ENCODE peak calls at places on chromosomes 1 and 21, in ten cellular contexts. R is mesothelial cell of epicardium, T is H1, E is GM12878, D is transverse colon, P is GM12865, A is tibial nerve, O is endothelial cell, U is CD14-positive monocyte, V is MCF 10A. B is an unnamed sample.
A peak's percentile ranks its signal among the peaks of the same experiment; 100 is the strongest.

GRCh38 chr1:156549390-156549789 is 23.0 kb downstream of the IQGAP3 start:
- DNase-seq in T (no peak), E (no peak), D (no peak), A (no peak), V (no peak), O (no peak), U (no peak), R (no peak), P (no peak), B (no peak)

GRCh38 chr1:47031059-47031458 is 7.6 kb downstream of the CYP4X1 start:
- DNase-seq in E (no peak), T (no peak), D (no peak), A (no peak), V (peak; percentile 97), P (no peak), U (no peak), R (no peak), O (no peak), B (no peak)

GRCh38 chr1:205013683-205014367 is 29.2 kb upstream of the CNTN2 start:
- DNase-seq in R (no peak), D (no peak), A (no peak), T (no peak), V (peak; percentile 45), O (no peak), E (no peak), U (no peak), P (no peak), B (no peak)

GRCh38 chr1:68294354-68295066 is 62.2 kb upstream of the WLS start:
- DNase-seq in A (no peak), U (no peak), V (no peak), P (no peak), R (no peak), E (no peak), O (no peak), D (no peak), T (no peak), B (no peak)

GRCh38 chr1:119181236-119181635 is 40.8 kb upstream of the WARS2 start:
- DNase-seq in V (no peak), O (no peak), D (no peak), E (no peak), U (no peak), P (no peak), R (no peak), A (no peak), T (no peak), B (no peak)

GRCh38 chr1:246797597-246797996 is 73.4 kb downstream of the SCCPDH start:
- DNase-seq in D (no peak), R (no peak), U (no peak), T (no peak), E (no peak), V (no peak), P (no peak), A (no peak), O (no peak), B (no peak)

GRCh38 chr1:43414634-43415223 is 25.0 kb downstream of the SZT2 start:
- DNase-seq in P (peak; percentile 62), U (no peak), A (peak; percentile 26), V (peak; percentile 52), O (peak; percentile 75), T (peak; percentile 85), D (peak; percentile 66), R (no peak), E (no peak), B (no peak)

GRCh38 chr1:156668801-156669637 is 8.2 kb downstream of the NES start:
- DNase-seq in U (no peak), T (peak; percentile 79), D (no peak), E (no peak), O (no peak), P (no peak), R (no peak), A (no peak), V (no peak), B (no peak)

GRCh38 chr1:32877211-32878110 is 6.7 kb upstream of the FNDC5 start:
- DNase-seq in R (no peak), P (no peak), O (no peak), A (no peak), D (no peak), U (no peak), V (peak; percentile 37), E (no peak), T (no peak), B (no peak)

GRCh38 chr1:2801535-2802291 is at the start of gene TTC34:
- DNase-seq in V (no peak), T (no peak), E (no peak), O (peak; percentile 60), P (peak; percentile 39), R (no peak), D (peak; percentile 28), A (no peak), U (peak; percentile 56), B (no peak)

GRCh38 chr1:156198831-156199349 is 5.0 kb downstream of the SLC25A44 start:
- DNase-seq in A (no peak), V (no peak), O (no peak), T (no peak), E (peak; percentile 41), R (no peak), P (peak; percentile 52), D (no peak), U (no peak), B (no peak)

GRCh38 chr1:153262462-153263157 is 3.1 kb downstream of the LORICRIN start:
- DNase-seq in E (peak; percentile 41), P (peak; percentile 34), O (no peak), U (no peak), V (no peak), T (no peak), D (no peak), A (no peak), R (no peak), B (peak; percentile 56)

DNA sequence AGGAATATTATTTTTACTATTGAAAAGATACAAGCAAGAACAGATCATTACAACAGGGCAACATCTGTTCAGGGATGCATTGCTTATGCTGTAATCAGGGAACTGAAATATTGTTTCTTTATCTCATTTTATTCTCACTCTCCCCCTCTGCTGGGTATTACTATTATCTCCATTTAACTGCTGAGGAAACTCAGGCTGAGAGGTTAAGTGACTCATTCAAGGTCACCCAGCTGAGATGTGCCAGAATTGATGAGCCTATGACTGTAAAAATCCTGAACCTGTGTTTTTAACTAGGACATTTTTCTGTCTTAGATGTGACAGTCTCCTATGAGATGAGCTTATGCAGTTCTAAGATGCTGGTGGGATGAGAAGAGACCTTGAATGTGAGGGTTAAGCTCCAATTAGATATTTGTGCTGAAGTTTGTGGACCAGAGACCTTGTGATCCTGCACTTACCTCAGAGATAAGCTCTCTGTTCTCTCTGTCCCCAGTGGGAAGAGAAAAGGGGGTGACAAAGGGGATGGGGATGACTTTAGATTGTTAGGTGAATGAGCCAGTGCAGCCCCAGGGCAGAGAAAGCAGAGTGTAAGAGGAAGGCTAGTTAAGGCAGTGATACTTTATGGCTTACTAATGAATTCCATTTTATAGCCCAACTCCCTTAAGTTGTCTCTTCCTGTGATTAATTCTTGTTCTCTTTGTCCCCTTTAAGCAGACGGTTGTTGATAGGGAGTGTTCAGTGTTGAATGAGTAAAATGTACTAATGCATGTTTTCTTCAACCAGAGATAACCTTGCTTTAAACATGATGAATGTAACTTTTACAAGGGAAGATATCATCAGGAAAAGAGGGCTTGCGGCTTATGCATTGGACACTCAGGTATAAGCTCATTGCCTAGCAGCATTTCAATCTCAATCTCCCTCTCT is 111.4 kb downstream of the HLX start:
- DNase-seq in E (no peak), T (no peak), U (no peak), A (no peak), O (no peak), P (no peak), V (peak; percentile 79), D (no peak), R (no peak), B (no peak)
- TF ChIP-seq CTCF in E (no peak), T (no peak), U (peak; percentile 5), A (no peak), O (no peak), P (no peak), V (peak; percentile 32), D (no peak), R (no peak), B (no peak)

DNA sequence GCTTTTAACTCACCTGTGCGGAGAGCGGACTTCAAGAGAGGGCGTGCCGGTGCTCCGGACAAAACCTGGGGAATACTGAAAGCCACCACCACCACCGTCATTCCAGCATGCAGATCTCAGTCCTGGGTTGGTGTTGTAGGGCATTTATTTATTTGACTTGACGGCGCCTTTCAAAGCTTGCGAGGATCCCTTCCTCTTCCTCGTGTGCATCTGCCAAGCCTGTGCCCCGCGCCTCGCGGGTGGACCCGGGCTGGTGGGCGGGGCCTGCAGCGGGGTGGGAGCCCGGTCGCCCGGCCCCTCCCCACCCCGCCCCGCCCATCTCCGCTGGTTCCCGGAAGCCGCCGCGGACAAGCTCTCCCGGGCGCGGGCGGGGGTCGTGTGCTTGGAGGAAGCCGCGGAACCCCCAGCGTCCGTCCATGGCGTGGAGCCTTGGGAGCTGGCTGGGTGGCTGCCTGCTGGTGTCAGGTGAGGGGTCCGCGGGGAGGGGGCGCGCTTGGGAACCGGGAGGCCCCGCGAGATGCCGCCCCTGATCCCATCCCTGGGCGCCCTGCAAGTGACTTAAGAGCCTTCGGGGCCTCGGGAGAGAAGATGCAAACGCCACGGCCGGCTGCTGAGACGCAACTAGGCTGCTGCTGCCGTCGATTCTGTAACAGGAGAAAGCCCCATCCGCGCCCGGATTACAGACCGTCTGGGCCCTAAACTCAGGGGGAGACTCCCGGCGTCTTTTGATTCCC is at the start of gene IL10RB:
- DNase-seq in U (peak; percentile 80), E (peak; percentile 27), A (peak; percentile 58), D (peak; percentile 87), R (peak; percentile 62), V (peak; percentile 56), O (peak; percentile 70), T (peak; percentile 86), P (peak; percentile 89), B (peak; percentile 86)
- TF ChIP-seq CTCF in U (no peak), E (no peak), A (no peak), D (no peak), R (no peak), V (no peak), O (no peak), T (no peak), P (no peak), B (no peak)

DNA sequence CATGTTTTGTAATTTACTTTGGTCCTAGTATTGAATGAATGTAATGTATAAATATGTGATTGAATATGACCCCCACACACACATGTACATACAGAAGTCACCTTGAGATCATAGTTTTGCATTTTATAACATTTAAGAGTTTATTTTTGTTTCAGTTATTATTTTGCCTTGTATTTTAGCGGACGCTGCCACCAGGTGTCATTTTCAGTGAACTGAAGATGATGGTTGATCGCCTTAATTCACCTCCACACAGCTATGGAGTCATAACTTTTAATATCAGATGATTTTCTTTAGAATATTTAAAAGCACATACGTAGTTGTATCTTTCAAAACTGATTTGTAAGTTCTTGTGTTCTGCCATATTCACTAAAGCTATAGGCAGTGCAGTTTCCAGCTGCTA is 130.4 kb downstream of the DYRK1A start:
- DNase-seq in U (no peak), T (no peak), A (no peak), P (no peak), O (no peak), R (no peak), D (no peak), V (peak; percentile 14), E (no peak), B (no peak)
- TF ChIP-seq CTCF in U (peak; percentile 19), T (no peak), A (no peak), P (no peak), O (peak; percentile 44), R (no peak), D (no peak), V (peak; percentile 30), E (peak; percentile 19), B (peak; percentile 9)

DNA sequence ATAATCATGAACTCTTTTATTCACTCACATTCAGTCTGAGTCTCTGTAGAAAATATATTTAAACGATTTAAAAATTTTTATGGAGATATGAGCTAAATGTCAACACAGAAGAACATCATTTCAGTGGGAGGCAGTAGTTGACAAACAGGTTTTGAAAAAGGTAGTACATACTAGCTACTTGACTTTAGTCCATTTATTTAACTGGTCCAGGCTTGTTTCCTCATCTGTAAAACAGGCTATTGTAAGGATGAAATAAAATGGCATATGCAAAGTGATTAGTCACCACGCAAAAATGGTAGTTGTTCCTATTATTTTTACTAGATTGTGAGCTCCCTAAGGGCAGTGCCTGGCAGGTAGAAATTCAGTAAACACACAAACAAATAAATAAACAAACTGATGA is 75.2 kb downstream of the NTPCR start:
- DNase-seq in V (peak; percentile 26), P (no peak), E (no peak), T (no peak), A (no peak), O (no peak), R (no peak), D (no peak), U (no peak), B (no peak)
- TF ChIP-seq CTCF in V (no peak), P (no peak), E (no peak), T (no peak), A (no peak), O (no peak), R (no peak), D (no peak), U (no peak), B (no peak)